ENCODE peak calls at places on chromosomes 11 and 22, in four cellular contexts. One of them, this sample, is unnamed.

GRCh38 chr11:86692746-86693145 is 20.3 kb upstream of the ME3 start:
- DNase-seq in GM23338: no peak
- DNase-seq in K562: no peak
- DNase-seq in cardiac fibroblast: peak
- DNase-seq in this sample: no peak

GRCh38 chr22:22932512-22932941 is 44.9 kb downstream of the IGLL5 start:
- DNase-seq in K562: peak
- DNase-seq in GM23338: no peak
- DNase-seq in cardiac fibroblast: no peak
- DNase-seq in this sample: no peak

GRCh38 chr11:106828576-106828975 is 189.7 kb downstream of the GUCY1A2 start:
- DNase-seq in GM23338: no peak
- DNase-seq in K562: no peak
- DNase-seq in cardiac fibroblast: no peak
- DNase-seq in this sample: no peak

GRCh38 chr22:23437779-23438178 is 142.3 kb downstream of the IGLL1 start:
- DNase-seq in GM23338: no peak
- DNase-seq in cardiac fibroblast: no peak
- DNase-seq in K562: no peak
- DNase-seq in this sample: no peak

GRCh38 chr11:123588117-123588815 is 66.2 kb downstream of the SCN3B start:
- DNase-seq in K562: no peak
- DNase-seq in cardiac fibroblast: no peak
- DNase-seq in GM23338: no peak
- DNase-seq in this sample: no peak

GRCh38 chr22:49783926-49784629 is 43.6 kb downstream of the BRD1 start:
- DNase-seq in cardiac fibroblast: no peak
- DNase-seq in GM23338: no peak
- DNase-seq in K562: no peak
- DNase-seq in this sample: no peak

GRCh38 chr11:19923631-19924030 is 211.0 kb downstream of the NAV2 start:
- DNase-seq in K562: no peak
- DNase-seq in cardiac fibroblast: peak
- DNase-seq in GM23338: no peak
- DNase-seq in this sample: no peak

GRCh38 chr11:13697710-13698109 is 29.2 kb downstream of the FAR1 start:
- DNase-seq in K562: no peak
- DNase-seq in GM23338: no peak
- DNase-seq in cardiac fibroblast: no peak
- DNase-seq in this sample: no peak

GRCh38 chr22:39117585-39118191 is 20.6 kb downstream of the APOBEC3H start:
- DNase-seq in K562: peak
- DNase-seq in GM23338: peak
- DNase-seq in cardiac fibroblast: peak
- DNase-seq in this sample: no peak

GRCh38 chr11:38191101-38191500 is 1593.1 kb upstream of the RAG2 start:
- DNase-seq in GM23338: no peak
- DNase-seq in K562: no peak
- DNase-seq in cardiac fibroblast: no peak
- DNase-seq in this sample: no peak

GRCh38 chr22:43530864-43531201 is 119.0 kb downstream of the MPPED1 start:
- DNase-seq in K562: no peak
- DNase-seq in cardiac fibroblast: no peak
- DNase-seq in GM23338: peak
- DNase-seq in this sample: no peak

GRCh38 chr11:97756571-97757335 is 1264.0 kb upstream of the CNTN5 start:
- DNase-seq in cardiac fibroblast: peak
- DNase-seq in K562: no peak
- DNase-seq in GM23338: no peak
- DNase-seq in this sample: no peak

GRCh38 chr11:2990617-2991476 is 1.3 kb downstream of the NAP1L4 start:
- DNase-seq in GM23338: peak
- DNase-seq in cardiac fibroblast: no peak
- DNase-seq in K562: no peak
- DNase-seq in this sample: no peak

GRCh38 chr11:8092587-8093424 is 11.8 kb downstream of the TUB start:
- DNase-seq in cardiac fibroblast: peak
- DNase-seq in GM23338: peak
- DNase-seq in K562: peak
- DNase-seq in this sample: no peak

GRCh38 chr11:30936476-30936875 is 350.3 kb upstream of the MPPED2 start:
- DNase-seq in cardiac fibroblast: peak
- DNase-seq in GM23338: no peak
- DNase-seq in K562: no peak
- DNase-seq in this sample: no peak

GRCh38 chr11:27012254-27012921 is 18.5 kb downstream of the FIBIN start:
- DNase-seq in GM23338: peak
- DNase-seq in K562: no peak
- DNase-seq in cardiac fibroblast: peak
- DNase-seq in this sample: no peak

GRCh38 chr11:2223153-2223794 is 47.1 kb downstream of the ASCL2 start:
- DNase-seq in K562: no peak
- DNase-seq in GM23338: peak
- DNase-seq in cardiac fibroblast: no peak
- DNase-seq in this sample: no peak

GRCh38 chr11:43905788-43906187 is 25.2 kb downstream of the ALKBH3 start:
- DNase-seq in cardiac fibroblast: peak
- DNase-seq in K562: no peak
- DNase-seq in GM23338: no peak
- DNase-seq in this sample: no peak

GRCh38 chr22:26887456-26887855 is 230.1 kb downstream of the MIAT start:
- DNase-seq in K562: no peak
- DNase-seq in GM23338: peak
- DNase-seq in cardiac fibroblast: peak
- DNase-seq in this sample: no peak

GRCh38 chr11:44671234-44671633 is 55.5 kb upstream of the TSPAN18 start:
- DNase-seq in cardiac fibroblast: no peak
- DNase-seq in GM23338: peak
- DNase-seq in K562: no peak
- DNase-seq in this sample: no peak

GRCh38 chr11:47469411-47470179 is 20.7 kb upstream of the RAPSN start:
- DNase-seq in K562: no peak
- DNase-seq in GM23338: no peak
- DNase-seq in cardiac fibroblast: no peak
- DNase-seq in this sample: no peak

GRCh38 chr11:69553416-69554357 is 72.2 kb downstream of the LINC01488 start:
- DNase-seq in cardiac fibroblast: no peak
- DNase-seq in K562: no peak
- DNase-seq in GM23338: no peak
- DNase-seq in this sample: no peak

GRCh38 chr22:35509451-35509850 is 31.2 kb upstream of the RASD2 start:
- DNase-seq in K562: no peak
- DNase-seq in GM23338: no peak
- DNase-seq in cardiac fibroblast: no peak
- DNase-seq in this sample: no peak

GRCh38 chr22:46703166-46703995 is 34.7 kb downstream of the CERK start:
- DNase-seq in K562: no peak
- DNase-seq in GM23338: no peak
- DNase-seq in cardiac fibroblast: no peak
- DNase-seq in this sample: no peak

GRCh38 chr11:128302425-128303186 is 284.8 kb downstream of the ETS1 start:
- DNase-seq in K562: no peak
- DNase-seq in cardiac fibroblast: no peak
- DNase-seq in GM23338: no peak
- DNase-seq in this sample: no peak
- TF ChIP-seq CTCF in K562: no peak
- TF ChIP-seq CTCF in cardiac fibroblast: no peak
- TF ChIP-seq CTCF in GM23338: no peak
- TF ChIP-seq CTCF in this sample: no peak

GRCh38 chr11:45806072-45806933 is 1.4 kb downstream of the SLC35C1 start:
- DNase-seq in cardiac fibroblast: peak
- DNase-seq in K562: no peak
- DNase-seq in GM23338: no peak
- DNase-seq in this sample: no peak

GRCh38 chr11:45804806-45805304 is at the start of gene SLC35C1:
- DNase-seq in GM23338: peak
- DNase-seq in cardiac fibroblast: peak
- DNase-seq in K562: peak
- DNase-seq in this sample: peak

GRCh38 chr11:45806937-45807791 is 2.2 kb downstream of the SLC35C1 start:
- DNase-seq in cardiac fibroblast: no peak
- DNase-seq in GM23338: no peak
- DNase-seq in K562: no peak
- DNase-seq in this sample: no peak

GRCh38 chr11:45803981-45804805 is 756 bp upstream of the SLC35C1 start:
- DNase-seq in GM23338: peak
- DNase-seq in cardiac fibroblast: peak
- DNase-seq in K562: peak
- DNase-seq in this sample: peak

GRCh38 chr11:45805305-45806071 is 539 bp downstream of the SLC35C1 start:
- DNase-seq in K562: peak
- DNase-seq in GM23338: peak
- DNase-seq in cardiac fibroblast: peak
- DNase-seq in this sample: peak
- TF ChIP-seq CTCF in K562: no peak
- TF ChIP-seq CTCF in GM23338: no peak
- TF ChIP-seq CTCF in cardiac fibroblast: no peak
- TF ChIP-seq CTCF in this sample: no peak

GRCh38 chr22:48507595-48508350 is 1319.9 kb downstream of the BRD1 start:
- DNase-seq in cardiac fibroblast: no peak
- DNase-seq in K562: no peak
- DNase-seq in GM23338: no peak
- DNase-seq in this sample: no peak
- TF ChIP-seq CTCF in cardiac fibroblast: no peak
- TF ChIP-seq CTCF in K562: no peak
- TF ChIP-seq CTCF in GM23338: no peak
- TF ChIP-seq CTCF in this sample: no peak

GRCh38 chr11:126352934-126353801 is 2.3 kb upstream of the ST3GAL4 start:
- DNase-seq in K562: peak
- DNase-seq in GM23338: peak
- DNase-seq in cardiac fibroblast: peak
- DNase-seq in this sample: no peak
- TF ChIP-seq CTCF in K562: no peak
- TF ChIP-seq CTCF in GM23338: no peak
- TF ChIP-seq CTCF in cardiac fibroblast: no peak
- TF ChIP-seq CTCF in this sample: no peak

GRCh38 chr11:57310091-57310490 is 14.7 kb downstream of the TNKS1BP1 start:
- DNase-seq in GM23338: no peak
- DNase-seq in K562: no peak
- DNase-seq in cardiac fibroblast: no peak
- DNase-seq in this sample: no peak

GRCh38 chr11:57310630-57311086 is 14.1 kb downstream of the TNKS1BP1 start:
- DNase-seq in K562: no peak
- DNase-seq in GM23338: no peak
- DNase-seq in cardiac fibroblast: no peak
- DNase-seq in this sample: no peak

GRCh38 chr11:57307666-57308270 is 17.0 kb downstream of the TNKS1BP1 start:
- DNase-seq in GM23338: no peak
- DNase-seq in K562: no peak
- DNase-seq in cardiac fibroblast: no peak
- DNase-seq in this sample: no peak

GRCh38 chr11:57308426-57309060 is 16.2 kb downstream of the TNKS1BP1 start:
- DNase-seq in cardiac fibroblast: no peak
- DNase-seq in GM23338: no peak
- DNase-seq in K562: no peak
- DNase-seq in this sample: peak

GRCh38 chr11:57309106-57310059 is 15.4 kb downstream of the TNKS1BP1 start:
- DNase-seq in GM23338: no peak
- DNase-seq in cardiac fibroblast: no peak
- DNase-seq in K562: no peak
- DNase-seq in this sample: no peak
- TF ChIP-seq CTCF in GM23338: no peak
- TF ChIP-seq CTCF in cardiac fibroblast: no peak
- TF ChIP-seq CTCF in K562: no peak
- TF ChIP-seq CTCF in this sample: no peak

DNA sequence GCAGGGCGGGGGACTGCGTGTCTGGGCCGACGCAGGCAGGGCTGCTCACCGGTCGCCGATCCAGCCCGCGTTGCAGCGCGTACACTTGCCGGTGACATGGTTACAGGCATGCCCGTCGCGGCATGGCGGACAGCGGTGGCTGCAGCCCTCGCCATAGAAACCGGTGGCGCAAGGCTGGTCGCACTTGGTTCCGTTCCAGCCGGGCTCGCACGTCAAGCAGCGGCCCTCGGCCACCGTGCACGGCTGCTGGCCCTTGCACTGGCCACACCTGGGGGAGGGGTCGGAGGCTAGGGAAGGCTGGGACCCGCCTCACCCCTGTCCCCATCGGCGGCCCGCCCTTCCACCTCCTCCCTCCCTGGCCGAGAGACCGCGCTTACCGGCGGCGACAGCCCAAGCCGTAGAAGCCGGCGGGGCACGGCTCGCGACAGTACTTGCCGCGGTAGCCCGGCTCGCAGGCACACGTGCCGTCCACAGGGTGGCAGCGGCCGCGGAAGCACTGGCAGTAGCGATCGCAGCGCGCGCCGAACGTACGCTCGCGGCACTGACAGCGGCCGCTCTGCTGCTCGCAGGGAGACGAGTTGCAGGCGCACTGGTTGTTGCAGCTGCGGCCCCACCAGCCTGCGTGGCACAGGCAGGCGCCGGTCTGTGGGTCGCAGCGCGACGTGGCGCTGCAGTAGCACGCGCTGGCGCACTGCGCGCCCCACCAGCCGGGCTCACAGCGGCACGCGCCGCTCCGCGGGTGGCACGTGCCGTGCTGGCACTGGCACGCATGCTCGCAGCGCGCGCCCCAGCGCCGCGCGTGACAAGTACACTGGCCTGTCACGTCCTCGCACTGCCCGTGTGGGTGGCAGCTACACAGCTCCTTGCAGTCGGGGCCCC is 6.7 kb downstream of the SCARF2 start:
- DNase-seq in GM23338: peak
- DNase-seq in K562: peak
- DNase-seq in cardiac fibroblast: no peak
- DNase-seq in this sample: no peak
- TF ChIP-seq CTCF in GM23338: peak
- TF ChIP-seq CTCF in K562: peak
- TF ChIP-seq CTCF in cardiac fibroblast: no peak
- TF ChIP-seq CTCF in this sample: peak